ENCODE peak calls at places on chromosomes 5 and 9, in eight cellular contexts. One of them, this sample, is unnamed.

GRCh38 chr5:14615365-14615764 is 33.8 kb downstream of the OTULINL start:
- DNase-seq in H9: no peak
- DNase-seq in lower lobe of right lung: no peak
- DNase-seq in fibroblast of lung: no peak
- DNase-seq in IMR-90: no peak
- DNase-seq in colonic mucosa: no peak
- DNase-seq in DND-41: no peak
- DNase-seq in CD8-positive, alpha-beta memory T cell: no peak
- DNase-seq in this sample: no peak

GRCh38 chr5:60822285-60822556 is 21.8 kb downstream of the ELOVL7 start:
- DNase-seq in CD8-positive, alpha-beta memory T cell: no peak
- DNase-seq in IMR-90: no peak
- DNase-seq in DND-41: no peak
- DNase-seq in H9: no peak
- DNase-seq in lower lobe of right lung: no peak
- DNase-seq in colonic mucosa: no peak
- DNase-seq in fibroblast of lung: no peak
- DNase-seq in this sample: no peak

GRCh38 chr5:6792376-6792775 is 79.1 kb downstream of the TENT4A start:
- DNase-seq in H9: no peak
- DNase-seq in lower lobe of right lung: no peak
- DNase-seq in DND-41: no peak
- DNase-seq in IMR-90: no peak
- DNase-seq in fibroblast of lung: no peak
- DNase-seq in CD8-positive, alpha-beta memory T cell: no peak
- DNase-seq in colonic mucosa: no peak
- DNase-seq in this sample: no peak

GRCh38 chr5:117013280-117013877 is 438.8 kb upstream of the SEMA6A start:
- DNase-seq in DND-41: no peak
- DNase-seq in H9: peak; percentile 38
- DNase-seq in CD8-positive, alpha-beta memory T cell: no peak
- DNase-seq in fibroblast of lung: no peak
- DNase-seq in colonic mucosa: no peak
- DNase-seq in lower lobe of right lung: no peak
- DNase-seq in IMR-90: no peak
- DNase-seq in this sample: no peak

GRCh38 chr9:123525424-123525823 is 169.4 kb downstream of the CRB2 start:
- DNase-seq in colonic mucosa: no peak
- DNase-seq in CD8-positive, alpha-beta memory T cell: no peak
- DNase-seq in H9: no peak
- DNase-seq in DND-41: no peak
- DNase-seq in fibroblast of lung: no peak
- DNase-seq in lower lobe of right lung: no peak
- DNase-seq in IMR-90: no peak
- DNase-seq in this sample: no peak

GRCh38 chr9:80615964-80616363 is 1044.2 kb downstream of the TLE4 start:
- DNase-seq in CD8-positive, alpha-beta memory T cell: no peak
- DNase-seq in lower lobe of right lung: no peak
- DNase-seq in fibroblast of lung: peak; percentile 84
- DNase-seq in DND-41: no peak
- DNase-seq in IMR-90: peak; percentile 65
- DNase-seq in colonic mucosa: no peak
- DNase-seq in H9: no peak
- DNase-seq in this sample: no peak

GRCh38 chr9:119938871-119939270 is 569.6 kb upstream of the BRINP1 start:
- DNase-seq in colonic mucosa: no peak
- DNase-seq in DND-41: no peak
- DNase-seq in lower lobe of right lung: no peak
- DNase-seq in H9: no peak
- DNase-seq in IMR-90: no peak
- DNase-seq in CD8-positive, alpha-beta memory T cell: no peak
- DNase-seq in fibroblast of lung: no peak
- DNase-seq in this sample: no peak

GRCh38 chr9:129988607-129989361 is 54.2 kb downstream of the FNBP1 start:
- DNase-seq in lower lobe of right lung: no peak
- DNase-seq in H9: no peak
- DNase-seq in colonic mucosa: no peak
- DNase-seq in DND-41: no peak
- DNase-seq in IMR-90: no peak
- DNase-seq in CD8-positive, alpha-beta memory T cell: no peak
- DNase-seq in fibroblast of lung: no peak
- DNase-seq in this sample: no peak

GRCh38 chr5:131795879-131796792 is 681 bp downstream of the FNIP1 start:
- DNase-seq in lower lobe of right lung: peak; percentile 84
- DNase-seq in DND-41: no peak
- DNase-seq in IMR-90: peak; percentile 51
- DNase-seq in H9: peak; percentile 46
- DNase-seq in fibroblast of lung: peak; percentile 50
- DNase-seq in colonic mucosa: peak; percentile 72
- DNase-seq in CD8-positive, alpha-beta memory T cell: peak; percentile 31
- DNase-seq in this sample: peak; percentile 60

GRCh38 chr9:79222483-79222882 is 349.3 kb upstream of the TLE4 start:
- DNase-seq in H9: no peak
- DNase-seq in fibroblast of lung: no peak
- DNase-seq in lower lobe of right lung: no peak
- DNase-seq in IMR-90: no peak
- DNase-seq in CD8-positive, alpha-beta memory T cell: no peak
- DNase-seq in colonic mucosa: no peak
- DNase-seq in DND-41: no peak
- DNase-seq in this sample: no peak

GRCh38 chr5:87741891-87742290 is 329.2 kb upstream of the CCNH start:
- DNase-seq in CD8-positive, alpha-beta memory T cell: no peak
- DNase-seq in colonic mucosa: no peak
- DNase-seq in lower lobe of right lung: no peak
- DNase-seq in H9: no peak
- DNase-seq in DND-41: no peak
- DNase-seq in IMR-90: no peak
- DNase-seq in fibroblast of lung: no peak
- DNase-seq in this sample: no peak

GRCh38 chr9:80175286-80175906 is 603.6 kb downstream of the TLE4 start:
- DNase-seq in DND-41: peak; percentile 15
- DNase-seq in IMR-90: peak; percentile 64
- DNase-seq in H9: no peak
- DNase-seq in colonic mucosa: no peak
- DNase-seq in fibroblast of lung: peak; percentile 72
- DNase-seq in lower lobe of right lung: no peak
- DNase-seq in CD8-positive, alpha-beta memory T cell: no peak
- DNase-seq in this sample: peak; percentile 77

GRCh38 chr5:81067406-81067805 is 107.2 kb downstream of the RASGRF2 start:
- DNase-seq in DND-41: no peak
- DNase-seq in CD8-positive, alpha-beta memory T cell: no peak
- DNase-seq in fibroblast of lung: peak; percentile 4
- DNase-seq in lower lobe of right lung: no peak
- DNase-seq in colonic mucosa: no peak
- DNase-seq in H9: no peak
- DNase-seq in IMR-90: no peak
- DNase-seq in this sample: no peak

GRCh38 chr5:180839227-180839626 is 21.8 kb downstream of the ZFP62 start:
- DNase-seq in lower lobe of right lung: no peak
- DNase-seq in fibroblast of lung: no peak
- DNase-seq in H9: no peak
- DNase-seq in DND-41: no peak
- DNase-seq in CD8-positive, alpha-beta memory T cell: no peak
- DNase-seq in IMR-90: no peak
- DNase-seq in colonic mucosa: no peak
- DNase-seq in this sample: no peak

GRCh38 chr9:34980181-34980761 is 9.3 kb upstream of the DNAJB5 start:
- DNase-seq in colonic mucosa: no peak
- DNase-seq in IMR-90: no peak
- DNase-seq in H9: no peak
- DNase-seq in fibroblast of lung: no peak
- DNase-seq in DND-41: no peak
- DNase-seq in CD8-positive, alpha-beta memory T cell: no peak
- DNase-seq in lower lobe of right lung: no peak
- DNase-seq in this sample: no peak
- H3K27me3 ChIP-seq in colonic mucosa: no peaks in the 10 kb centered on the region
- H3K27me3 ChIP-seq in IMR-90: peaks cover 45% of the 10 kb centered on the region
- H3K27me3 ChIP-seq in H9: no peaks in the 10 kb centered on the region
- H3K27me3 ChIP-seq in fibroblast of lung: peaks cover 4% of the 10 kb centered on the region
- H3K27me3 ChIP-seq in DND-41: no peaks in the 10 kb centered on the region
- H3K27me3 ChIP-seq in CD8-positive, alpha-beta memory T cell: no peaks in the 10 kb centered on the region
- H3K27me3 ChIP-seq in lower lobe of right lung: no peaks in the 10 kb centered on the region
- H3K27me3 ChIP-seq in this sample: peaks cover 5% of the 10 kb centered on the region

GRCh38 chr9:5389109-5389732 is 48.5 kb downstream of the PLGRKT start:
- DNase-seq in colonic mucosa: no peak
- DNase-seq in H9: no peak
- DNase-seq in CD8-positive, alpha-beta memory T cell: no peak
- DNase-seq in fibroblast of lung: peak; percentile 78
- DNase-seq in DND-41: no peak
- DNase-seq in IMR-90: peak; percentile 91
- DNase-seq in lower lobe of right lung: no peak
- DNase-seq in this sample: peak; percentile 47

GRCh38 chr9:5393497-5393896 is 44.2 kb downstream of the PLGRKT start:
- DNase-seq in fibroblast of lung: no peak
- DNase-seq in colonic mucosa: no peak
- DNase-seq in IMR-90: no peak
- DNase-seq in H9: no peak
- DNase-seq in lower lobe of right lung: no peak
- DNase-seq in DND-41: no peak
- DNase-seq in CD8-positive, alpha-beta memory T cell: no peak
- DNase-seq in this sample: no peak

GRCh38 chr9:5388026-5388806 is 48.5 kb upstream of the RLN1 start:
- DNase-seq in fibroblast of lung: peak; percentile 29
- DNase-seq in IMR-90: peak; percentile 47
- DNase-seq in colonic mucosa: no peak
- DNase-seq in lower lobe of right lung: no peak
- DNase-seq in H9: no peak
- DNase-seq in CD8-positive, alpha-beta memory T cell: no peak
- DNase-seq in DND-41: no peak
- DNase-seq in this sample: no peak

GRCh38 chr9:5395428-5395827 is 42.3 kb downstream of the PLGRKT start:
- DNase-seq in DND-41: no peak
- DNase-seq in colonic mucosa: no peak
- DNase-seq in fibroblast of lung: no peak
- DNase-seq in CD8-positive, alpha-beta memory T cell: no peak
- DNase-seq in H9: no peak
- DNase-seq in lower lobe of right lung: no peak
- DNase-seq in IMR-90: no peak
- DNase-seq in this sample: no peak

GRCh38 chr9:5392285-5392684 is 45.4 kb downstream of the PLGRKT start:
- DNase-seq in colonic mucosa: no peak
- DNase-seq in fibroblast of lung: peak; percentile 1
- DNase-seq in IMR-90: peak; percentile 13
- DNase-seq in DND-41: no peak
- DNase-seq in lower lobe of right lung: no peak
- DNase-seq in CD8-positive, alpha-beta memory T cell: no peak
- DNase-seq in H9: no peak
- DNase-seq in this sample: no peak
- H3K4me1 ChIP-seq in colonic mucosa: no peaks in the 10 kb centered on the region
- H3K4me1 ChIP-seq in fibroblast of lung: peaks cover 7% of the 10 kb centered on the region
- H3K4me1 ChIP-seq in IMR-90: peaks cover 6% of the 10 kb centered on the region
- H3K4me1 ChIP-seq in DND-41: peaks cover 2% of the 10 kb centered on the region
- H3K4me1 ChIP-seq in lower lobe of right lung: no peaks in the 10 kb centered on the region
- H3K4me1 ChIP-seq in CD8-positive, alpha-beta memory T cell: no peaks in the 10 kb centered on the region
- H3K4me1 ChIP-seq in H9: no peaks in the 10 kb centered on the region
- H3K4me1 ChIP-seq in this sample: peaks cover 15% of the 10 kb centered on the region

GRCh38 chr9:10479172-10479571 is 133.6 kb downstream of the PTPRD start:
- DNase-seq in colonic mucosa: no peak
- DNase-seq in DND-41: no peak
- DNase-seq in fibroblast of lung: no peak
- DNase-seq in IMR-90: no peak
- DNase-seq in lower lobe of right lung: no peak
- DNase-seq in H9: no peak
- DNase-seq in CD8-positive, alpha-beta memory T cell: no peak
- DNase-seq in this sample: no peak
- H3K9me3 ChIP-seq in colonic mucosa: no peaks in the 10 kb centered on the region
- H3K9me3 ChIP-seq in DND-41: no peaks in the 10 kb centered on the region
- H3K9me3 ChIP-seq in fibroblast of lung: no peaks in the 10 kb centered on the region
- H3K9me3 ChIP-seq in IMR-90: peaks cover 1% of the 10 kb centered on the region
- H3K9me3 ChIP-seq in lower lobe of right lung: peaks cover 12% of the 10 kb centered on the region
- H3K9me3 ChIP-seq in H9: no peaks in the 10 kb centered on the region
- H3K9me3 ChIP-seq in CD8-positive, alpha-beta memory T cell: peaks cover 4% of the 10 kb centered on the region
- H3K9me3 ChIP-seq in this sample: no peaks in the 10 kb centered on the region

DNA sequence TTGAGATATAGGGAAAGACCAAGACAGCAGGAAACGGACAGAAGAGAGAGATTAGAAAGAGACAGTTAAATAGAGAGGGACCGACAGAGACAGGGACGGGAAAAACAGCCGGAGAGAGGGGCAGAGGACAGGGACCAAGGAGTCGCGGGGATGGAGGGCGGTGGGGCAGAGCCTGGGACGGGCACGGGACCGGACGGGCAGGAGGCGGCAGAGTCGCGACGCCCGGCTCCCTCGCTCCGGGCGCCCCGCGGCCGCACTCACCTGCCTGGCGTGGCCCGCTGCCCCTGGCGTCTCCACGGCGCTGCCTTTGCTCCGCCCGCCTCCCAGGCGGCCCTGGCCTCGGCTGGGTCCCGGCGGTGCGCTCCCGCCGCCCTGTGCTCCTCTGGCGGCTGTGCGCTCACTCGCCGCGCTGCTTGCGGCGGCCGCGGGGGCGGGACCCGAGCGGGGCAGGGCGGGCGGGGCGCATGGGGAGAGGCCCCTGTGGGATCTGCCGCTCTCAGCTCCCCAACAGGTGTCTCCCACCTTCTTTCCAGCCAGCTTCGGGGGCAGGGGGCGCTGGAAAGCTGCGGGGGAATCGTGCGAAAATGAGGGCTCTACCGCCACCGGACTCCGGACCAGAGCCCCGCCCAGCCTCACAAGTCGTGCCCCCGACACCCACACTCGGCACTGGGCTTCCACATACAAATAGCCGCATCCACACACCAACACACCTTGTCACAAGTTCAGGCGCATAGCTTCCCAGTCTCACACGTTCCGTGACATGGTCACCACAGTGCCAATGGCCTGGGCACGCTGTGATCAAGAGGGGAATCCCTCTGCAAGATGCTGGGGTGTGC is at the start of gene ARID3C:
- DNase-seq in colonic mucosa: no peak
- DNase-seq in DND-41: no peak
- DNase-seq in H9: peak; percentile 47
- DNase-seq in fibroblast of lung: no peak
- DNase-seq in CD8-positive, alpha-beta memory T cell: peak; percentile 34
- DNase-seq in lower lobe of right lung: peak; percentile 62
- DNase-seq in IMR-90: no peak
- DNase-seq in this sample: no peak
- H3K27me3 ChIP-seq in colonic mucosa: peaks cover 61% of the 10 kb centered on the region
- H3K27me3 ChIP-seq in DND-41: peaks cover 25% of the 10 kb centered on the region
- H3K27me3 ChIP-seq in H9: peaks cover 56% of the 10 kb centered on the region
- H3K27me3 ChIP-seq in fibroblast of lung: peaks cover 56% of the 10 kb centered on the region
- H3K27me3 ChIP-seq in CD8-positive, alpha-beta memory T cell: peaks cover 43% of the 10 kb centered on the region
- H3K27me3 ChIP-seq in lower lobe of right lung: peaks cover 71% of the 10 kb centered on the region
- H3K27me3 ChIP-seq in IMR-90: peaks cover 71% of the 10 kb centered on the region
- H3K27me3 ChIP-seq in this sample: peaks cover 35% of the 10 kb centered on the region

GRCh38 chr5:90558344-90559192 is at the start of gene ADGRV1:
- DNase-seq in IMR-90: peak; percentile 1
- DNase-seq in CD8-positive, alpha-beta memory T cell: no peak
- DNase-seq in H9: peak; percentile 99
- DNase-seq in DND-41: no peak
- DNase-seq in lower lobe of right lung: peak; percentile 92
- DNase-seq in colonic mucosa: peak; percentile 89
- DNase-seq in fibroblast of lung: peak; percentile 50
- DNase-seq in this sample: peak; percentile 95
- H3K4me1 ChIP-seq in IMR-90: no peaks in the 10 kb centered on the region
- H3K4me1 ChIP-seq in CD8-positive, alpha-beta memory T cell: no peaks in the 10 kb centered on the region
- H3K4me1 ChIP-seq in H9: peaks cover 13% of the 10 kb centered on the region
- H3K4me1 ChIP-seq in DND-41: no peaks in the 10 kb centered on the region
- H3K4me1 ChIP-seq in lower lobe of right lung: peaks cover 12% of the 10 kb centered on the region
- H3K4me1 ChIP-seq in colonic mucosa: no peaks in the 10 kb centered on the region
- H3K4me1 ChIP-seq in fibroblast of lung: no peaks in the 10 kb centered on the region
- H3K4me1 ChIP-seq in this sample: peaks cover 10% of the 10 kb centered on the region